ENCODE peak calls at places on chromosomes 12 and 14, in four cellular contexts. I, Y, N and G are unnamed samples.

GRCh38 chr14:50410921-50411320 is 14.2 kb upstream of the CDKL1 start:
- DNase-seq in I (no peak), Y (no peak), N (no peak), G (no peak)

GRCh38 chr12:54773593-54773992 is 80.7 kb upstream of the MUCL1 start:
- DNase-seq in I (no peak), Y (no peak), N (no peak), G (no peak)

GRCh38 chr14:52021971-52022600 is 32.7 kb downstream of the RTRAF start:
- DNase-seq in I (no peak), Y (no peak), N (no peak), G (no peak)

GRCh38 chr12:113149361-113150150 is at the start of gene CFAP73:
- DNase-seq in I (peak), Y (peak), N (no peak), G (peak)

GRCh38 chr14:69695664-69696527 is 71.0 kb upstream of the SRSF5 start:
- DNase-seq in I (no peak), Y (peak), N (no peak), G (no peak)

GRCh38 chr14:75280831-75281690 is 2.4 kb downstream of the FOS start:
- DNase-seq in I (no peak), Y (no peak), N (peak), G (no peak)

GRCh38 chr12:100612557-100612956 is 39.1 kb downstream of the GAS2L3 start:
- DNase-seq in I (no peak), Y (no peak), N (no peak), G (no peak)

GRCh38 chr12:123933214-123933613 is 39.4 kb downstream of the CCDC92 start:
- DNase-seq in I (no peak), Y (no peak), N (no peak), G (no peak)

GRCh38 chr14:48536318-48536717 is 860.9 kb upstream of the MDGA2 start:
- DNase-seq in I (peak), Y (no peak), N (no peak), G (no peak)

GRCh38 chr14:92598549-92598905 is 84.9 kb downstream of the RIN3 start:
- DNase-seq in I (no peak), Y (no peak), N (no peak), G (no peak)

GRCh38 chr12:45988259-45988658 is 2.1 kb downstream of the SCAF11 start:
- DNase-seq in I (no peak), Y (no peak), N (no peak), G (no peak)

GRCh38 chr14:69673099-69673498 is 61.7 kb downstream of the SUSD6 start:
- DNase-seq in I (no peak), Y (no peak), N (peak), G (no peak)

GRCh38 chr14:99671230-99672224 is 12.6 kb upstream of the CYP46A1 start:
- DNase-seq in I (no peak), Y (peak), N (no peak), G (peak)

GRCh38 chr14:31456841-31457664 is at the start of gene DTD2:
- DNase-seq in I (peak), Y (peak), N (peak), G (peak)

GRCh38 chr12:77720258-77720657 is 110.4 kb upstream of the NAV3 start:
- DNase-seq in I (peak), Y (no peak), N (no peak), G (no peak)

GRCh38 chr14:68703093-68703492 is 89.8 kb downstream of the ZFP36L1 start:
- DNase-seq in I (no peak), Y (no peak), N (no peak), G (no peak)

GRCh38 chr12:104201238-104202001 is 14.2 kb upstream of the TXNRD1 start:
- DNase-seq in I (peak), Y (no peak), N (peak), G (no peak)

GRCh38 chr12:132248439-132249157 is 80.8 kb downstream of the GALNT9 start:
- DNase-seq in I (no peak), Y (peak), N (no peak), G (no peak)

GRCh38 chr14:73723799-73724621 is 9.8 kb upstream of the PNMA1 start:
- DNase-seq in I (no peak), Y (no peak), N (no peak), G (no peak)

GRCh38 chr12:93502802-93503623 is 35.7 kb downstream of the MRPL42 start:
- DNase-seq in I (peak), Y (peak), N (peak), G (no peak)

GRCh38 chr12:57602544-57602943 is 2.1 kb upstream of the DTX3 start:
- DNase-seq in I (no peak), Y (no peak), N (no peak), G (no peak)

GRCh38 chr12:96183734-96184370 is 10.3 kb upstream of the ELK3 start:
- DNase-seq in I (no peak), Y (no peak), N (no peak), G (no peak)

GRCh38 chr14:90846511-90846910 is 30.3 kb upstream of the TTC7B start:
- DNase-seq in I (no peak), Y (no peak), N (no peak), G (no peak)

GRCh38 chr12:102080842-102081241 is 19.1 kb upstream of the WASHC3 start:
- DNase-seq in I (no peak), Y (no peak), N (no peak), G (no peak)

GRCh38 chr14:53389207-53389606 is 236.1 kb upstream of the DDHD1 start:
- DNase-seq in I (no peak), Y (no peak), N (no peak), G (no peak)

GRCh38 chr12:92144045-92144630 is 1.5 kb downstream of the BTG1 start:
- DNase-seq in I (peak), Y (peak), N (peak), G (peak)